ENCODE peak calls at places on chromosomes 11 and 22, in six cellular contexts. M is stimulated activated CD4-positive, alpha-beta T cell treated with anti-CD3 and anti-CD28 coated beads, Interleukin-12 subunit alpha, Interleukin-12 subunit beta, amount 100 ng/mL, for 48 hours; T is activated CD4-positive, alpha-beta T cell treated with anti-CD3 and anti-CD28 coated beads, Interleukin-2, amount 10 ng/mL, durations not matched to agents 7 days and 5 days; U is neural crest cell; O is H9; B is DMS 273 treated with DMSO at 0.1 percent for 48 hours. J is an unnamed sample.

GRCh38 chr11:35303596-35304392 is 115.6 kb downstream of the SLC1A2 start:
- DNase-seq in M (no peak), T (no peak), U (no peak), O (no peak), B (no peak), J (no peak)

GRCh38 chr11:3177931-3178330 is 12.8 kb upstream of the OSBPL5 start:
- DNase-seq in M (no peak), T (no peak), U (no peak), O (no peak), B (no peak), J (no peak)

GRCh38 chr11:27347949-27348879 is 14.8 kb downstream of the CCDC34 start:
- DNase-seq in M (no peak), T (no peak), U (no peak), O (peak), B (no peak), J (no peak)

GRCh38 chr22:19368876-19369275 is 62.7 kb downstream of the HIRA start:
- DNase-seq in M (no peak), T (no peak), U (no peak), O (no peak), B (no peak), J (no peak)

GRCh38 chr11:41578421-41579047 is 119.1 kb upstream of the LRRC4C start:
- DNase-seq in M (no peak), T (no peak), U (no peak), O (no peak), B (no peak), J (no peak)

GRCh38 chr11:76683496-76684095 is 13.0 kb upstream of the LRRC32 start:
- DNase-seq in M (no peak), T (no peak), U (no peak), O (no peak), B (no peak), J (no peak)

GRCh38 chr22:32020117-32020516 is 22.9 kb upstream of the SLC5A1 start:
- DNase-seq in M (no peak), T (no peak), U (no peak), O (no peak), B (no peak), J (no peak)

GRCh38 chr11:82004537-82005213 is 729.0 kb downstream of the FAM181B start:
- DNase-seq in M (no peak), T (no peak), U (no peak), O (no peak), B (no peak), J (no peak)

GRCh38 chr11:6297831-6298230 is 22.5 kb downstream of the CAVIN3 start:
- DNase-seq in M (no peak), T (no peak), U (no peak), O (no peak), B (no peak), J (peak)

GRCh38 chr11:107648247-107648646 is 57.3 kb downstream of the ELMOD1 start:
- DNase-seq in M (no peak), T (no peak), U (no peak), O (peak), B (no peak), J (no peak)